ENCODE peak calls at places on chromosomes 5 and 9, in five cellular contexts. E, U, G, K and J are unnamed samples.

GRCh38 chr5:151686673-151687378 is at the start of gene SPARC:
- DNase-seq in E (no peak), U (peak), G (peak), K (peak), J (peak)

GRCh38 chr5:14821721-14822120 is 49.9 kb downstream of the ANKH start:
- DNase-seq in E (no peak), U (no peak), G (no peak), K (no peak), J (no peak)

GRCh38 chr5:61809651-61810050 is 477.6 kb downstream of the ZSWIM6 start:
- DNase-seq in E (no peak), U (no peak), G (no peak), K (no peak), J (no peak)

GRCh38 chr5:143023447-143024096 is 253.4 kb downstream of the ARHGAP26 start:
- DNase-seq in E (no peak), U (peak), G (no peak), K (no peak), J (no peak)

GRCh38 chr5:152256580-152256979 is 148.5 kb downstream of the NMUR2 start:
- DNase-seq in E (no peak), U (no peak), G (no peak), K (no peak), J (no peak)

GRCh38 chr5:59829389-59829788 is 64.1 kb downstream of the PDE4D start:
- DNase-seq in E (no peak), U (no peak), G (no peak), K (no peak), J (peak)

GRCh38 chr5:171989276-171989675 is 17.2 kb downstream of the FBXW11 start:
- DNase-seq in E (no peak), U (no peak), G (no peak), K (no peak), J (no peak)

GRCh38 chr5:181127456-181127855 is 3.5 kb downstream of the OR2V1 start:
- DNase-seq in E (no peak), U (no peak), G (no peak), K (no peak), J (no peak)

GRCh38 chr5:111829701-111830100 is 72.7 kb upstream of the NREP start:
- DNase-seq in E (no peak), U (no peak), G (no peak), K (no peak), J (peak)

GRCh38 chr5:135075621-135076585 is 41.9 kb upstream of the PITX1 start:
- DNase-seq in E (no peak), U (no peak), G (no peak), K (no peak), J (peak)

GRCh38 chr5:132055808-132056609 is 4.4 kb upstream of the IL3 start:
- DNase-seq in E (no peak), U (peak), G (no peak), K (peak), J (no peak)

GRCh38 chr5:132011561-132012384 is at the start of gene ACSL6:
- DNase-seq in E (no peak), U (peak), G (no peak), K (peak), J (no peak)

GRCh38 chr9:2230362-2230761 is 215.2 kb downstream of the SMARCA2 start:
- DNase-seq in E (no peak), U (no peak), G (no peak), K (no peak), J (no peak)

GRCh38 chr9:136688274-136689107 is 1.2 kb upstream of the AGPAT2 start:
- DNase-seq in E (no peak), U (no peak), G (no peak), K (peak), J (no peak)

GRCh38 chr5:107331882-107332281 is 338.9 kb downstream of the EFNA5 start:
- DNase-seq in E (no peak), U (no peak), G (no peak), K (no peak), J (no peak)

GRCh38 chr5:150105898-150106615 is 19.7 kb upstream of the CSF1R start:
- DNase-seq in E (no peak), U (no peak), G (no peak), K (no peak), J (no peak)

GRCh38 chr5:160198148-160198545 is 31.2 kb upstream of the FABP6 start:
- DNase-seq in E (no peak), U (no peak), G (no peak), K (no peak), J (no peak)

GRCh38 chr9:112380102-112380581 is at the start of gene HSDL2:
- DNase-seq in E (no peak), U (no peak), G (peak), K (no peak), J (no peak)

DNA sequence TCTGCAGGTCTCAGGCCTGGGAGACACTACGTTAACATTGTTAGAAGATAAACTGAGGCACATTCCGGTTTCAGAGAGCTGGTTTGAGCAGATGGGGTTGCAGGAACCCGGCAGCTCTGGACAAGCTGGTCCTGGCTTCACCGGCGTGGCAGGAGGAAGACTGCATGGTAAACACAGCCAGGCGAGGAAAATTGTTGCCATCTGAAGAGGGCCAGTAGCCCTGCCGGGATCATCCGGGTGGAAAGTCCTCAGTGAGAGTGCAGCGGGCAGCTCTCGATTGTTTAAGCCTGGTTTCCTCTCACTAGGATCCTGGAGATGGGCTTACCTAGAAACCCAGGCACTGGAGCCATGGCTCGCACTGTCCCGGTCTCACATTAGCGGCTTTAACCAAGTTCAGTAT is 226.9 kb downstream of the IRX2 start:
- DNase-seq in E (no peak), U (no peak), G (no peak), K (no peak), J (no peak)
- H3K4me3 ChIP-seq in E (no peak), U (no peak), G (no peak), K (no peak), J (no peak)

DNA sequence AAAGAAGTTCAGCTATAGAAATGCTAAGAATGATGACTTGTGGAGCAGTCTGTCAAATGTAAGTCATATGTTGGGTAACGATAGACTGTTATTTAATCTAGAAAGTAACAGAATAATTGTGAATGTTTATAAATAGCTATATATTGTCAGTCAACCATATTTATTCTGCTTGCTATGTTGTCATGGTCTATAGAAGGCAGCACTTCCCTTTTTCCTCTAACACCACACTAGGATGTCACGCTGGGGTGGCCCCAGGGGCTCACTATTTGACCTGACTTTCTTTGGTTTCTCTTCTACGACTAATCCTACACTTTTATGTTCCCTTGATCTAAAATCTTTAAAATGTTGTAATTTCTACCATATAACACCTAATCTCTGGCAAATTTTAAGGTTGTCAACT is 20.5 kb downstream of the ERAP2 start:
- DNase-seq in E (no peak), U (no peak), G (no peak), K (no peak), J (no peak)
- H3K27ac ChIP-seq in E (no peak), U (no peak), G (no peak), K (no peak), J (no peak)

GRCh38 chr5:138661991-138662434 is 86.8 kb upstream of the HSPA9 start:
- DNase-seq in E (no peak), U (no peak), G (no peak), K (no peak), J (no peak)

GRCh38 chr5:138659121-138659520 is 83.9 kb upstream of the HSPA9 start:
- DNase-seq in E (no peak), U (no peak), G (no peak), K (no peak), J (no peak)

GRCh38 chr5:138661342-138661975 is 86.3 kb upstream of the HSPA9 start:
- DNase-seq in E (no peak), U (no peak), G (no peak), K (no peak), J (no peak)

GRCh38 chr5:138659561-138659960 is 84.4 kb upstream of the HSPA9 start:
- DNase-seq in E (no peak), U (no peak), G (no peak), K (no peak), J (no peak)

GRCh38 chr5:138660051-138660572 is 84.9 kb upstream of the HSPA9 start:
- DNase-seq in E (no peak), U (no peak), G (no peak), K (no peak), J (no peak)
- H3K4me3 ChIP-seq in E (no peak), U (no peak), G (no peak), K (no peak), J (no peak)

DNA sequence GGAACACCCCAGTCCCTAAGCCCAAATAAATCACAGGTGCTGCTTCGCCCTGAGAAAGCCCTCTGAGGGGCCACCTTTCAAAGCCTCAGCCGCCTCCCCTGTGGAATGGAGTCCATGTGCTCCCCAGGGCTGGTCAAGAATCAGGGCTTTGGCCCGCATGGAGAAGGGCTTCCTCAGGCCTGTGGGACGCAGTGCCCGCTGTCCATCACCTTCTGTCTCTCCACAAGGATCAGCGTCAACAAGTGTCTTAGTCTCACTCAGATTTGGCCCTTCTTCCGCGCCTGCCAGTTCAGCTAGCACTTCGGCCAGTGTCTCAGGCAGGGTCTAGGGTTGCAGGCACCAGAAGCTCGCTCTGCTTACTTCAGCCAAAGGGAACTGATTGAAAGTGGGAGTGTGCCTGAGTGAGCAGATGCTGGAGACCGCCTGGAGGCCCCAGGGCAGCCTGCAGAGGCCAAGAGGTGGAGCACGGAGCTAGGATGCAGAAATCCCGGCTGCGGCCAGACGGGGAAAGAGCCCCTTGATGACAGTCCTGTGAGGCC is 16.5 kb downstream of the HNRNPH1 start:
- DNase-seq in E (no peak), U (no peak), G (no peak), K (no peak), J (no peak)
- H3K27ac ChIP-seq in E (no peak), U (peak), G (no peak), K (no peak), J (no peak)